ENCODE peak calls at places on chromosome 5, in five cellular contexts. L, M, Y, F and H are unnamed samples.

GRCh38 chr5:100676807-100677631 is 141.8 kb downstream of the FAM174A start:
- DNase-seq in F (no peak), M (no peak), L (no peak), Y (peak; percentile 65), H (no peak)

GRCh38 chr5:169251685-169252084 is 49.3 kb downstream of the SLIT3 start:
- DNase-seq in F (no peak), M (no peak), Y (no peak), L (no peak), H (no peak)

GRCh38 chr5:158313739-158314464 is 455.0 kb upstream of the CLINT1 start:
- DNase-seq in M (no peak), F (no peak), Y (no peak), L (no peak), H (no peak)

GRCh38 chr5:1536298-1537165 is 12.8 kb upstream of the LPCAT1 start:
- DNase-seq in Y (peak; percentile 65), L (peak; percentile 61), M (no peak), F (no peak), H (peak; percentile 16)

GRCh38 chr5:93601053-93601429 is 18.0 kb downstream of the NR2F1 start:
- DNase-seq in L (no peak), F (no peak), Y (peak; percentile 49), M (no peak), H (no peak)

GRCh38 chr5:35407697-35408096 is 177.4 kb upstream of the PRLR start:
- DNase-seq in M (no peak), F (no peak), Y (no peak), L (no peak), H (no peak)

GRCh38 chr5:144941004-144941403 is 770.3 kb downstream of the KCTD16 start:
- DNase-seq in M (no peak), L (no peak), F (no peak), Y (no peak), H (no peak)

GRCh38 chr5:38466444-38467189 is 89.8 kb downstream of the LIFR start:
- DNase-seq in Y (no peak), M (peak; percentile 29), F (peak; percentile 41), L (no peak), H (peak; percentile 76)

GRCh38 chr5:163718256-163718655 is 212.8 kb downstream of the MAT2B start:
- DNase-seq in F (no peak), Y (no peak), L (no peak), M (no peak), H (no peak)

GRCh38 chr5:98106116-98107088 is 667.1 kb upstream of the RGMB start:
- DNase-seq in Y (peak; percentile 44), L (no peak), M (no peak), F (no peak), H (no peak)